ENCODE peak calls at places on chromosomes 11 and 22, in six cellular contexts. A is kidney, O is neural progenitor cell, R is suprapubic skin, B is AG04450, F is IMR-90. I is an unnamed sample.

GRCh38 chr11:7869467-7869866 is 61.6 kb downstream of the OR10A6 start:
- DNase-seq in A (no peak), O (no peak), R (no peak), B (no peak), F (no peak), I (no peak)

GRCh38 chr11:3837793-3838192 is 3.0 kb downstream of the RHOG start:
- DNase-seq in A (no peak), O (no peak), R (no peak), B (no peak), F (no peak), I (no peak)

GRCh38 chr11:71064183-71064582 is 188.2 kb downstream of the SHANK2 start:
- DNase-seq in A (no peak), O (no peak), R (no peak), B (no peak), F (no peak), I (no peak)

GRCh38 chr11:114058871-114059277 is 637 bp upstream of the ZBTB16 start:
- DNase-seq in A (no peak), O (peak; percentile 62), R (no peak), B (no peak), F (no peak), I (no peak)

GRCh38 chr22:37443977-37444376 is 16.7 kb upstream of the ELFN2 start:
- DNase-seq in A (no peak), O (no peak), R (no peak), B (no peak), F (no peak), I (no peak)

GRCh38 chr22:25027552-25027951 is 75.0 kb downstream of the KIAA1671 start:
- DNase-seq in A (no peak), O (no peak), R (no peak), B (no peak), F (no peak), I (no peak)

GRCh38 chr11:111259871-111260270 is 14.3 kb downstream of the POU2AF2 start:
- DNase-seq in A (no peak), O (no peak), R (no peak), B (no peak), F (peak; percentile 3), I (no peak)

GRCh38 chr22:40719599-40719998 is 40.3 kb downstream of the MCHR1 start:
- DNase-seq in A (no peak), O (no peak), R (no peak), B (no peak), F (no peak), I (no peak)

GRCh38 chr11:47177229-47177845 is 658 bp upstream of the ARFGAP2 start:
- DNase-seq in A (no peak), O (peak; percentile 85), R (peak; percentile 86), B (peak; percentile 45), F (peak; percentile 74), I (no peak)

GRCh38 chr22:24834845-24835570 is 29.0 kb downstream of the SGSM1 start:
- DNase-seq in A (no peak), O (peak; percentile 59), R (no peak), B (no peak), F (peak; percentile 11), I (no peak)

GRCh38 chr11:128643661-128644060 is 50.2 kb upstream of the FLI1 start:
- DNase-seq in A (no peak), O (peak; percentile 35), R (no peak), B (no peak), F (no peak), I (no peak)

GRCh38 chr11:68373189-68373809 is 60.9 kb downstream of the LRP5 start:
- DNase-seq in A (peak; percentile 83), O (no peak), R (no peak), B (peak; percentile 48), F (peak; percentile 61), I (no peak)

GRCh38 chr22:37929390-37929789 is 23.3 kb downstream of the MICALL1 start:
- DNase-seq in A (no peak), O (no peak), R (no peak), B (no peak), F (no peak), I (no peak)

GRCh38 chr22:25172153-25172552 is 27.5 kb upstream of the CRYBB3 start:
- DNase-seq in A (no peak), O (no peak), R (no peak), B (no peak), F (no peak), I (no peak)

GRCh38 chr11:65844231-65844872 is 10.6 kb downstream of the SNX32 start:
- DNase-seq in A (no peak), O (no peak), R (peak; percentile 20), B (no peak), F (no peak), I (no peak)

GRCh38 chr11:61149624-61150615 is 11.3 kb downstream of the VPS37C start:
- DNase-seq in A (peak; percentile 79), O (peak; percentile 40), R (no peak), B (peak; percentile 20), F (peak; percentile 63), I (no peak)

GRCh38 chr11:111730871-111731591 is 35.2 kb downstream of the PPP2R1B start:
- DNase-seq in A (peak; percentile 84), O (no peak), R (peak; percentile 90), B (no peak), F (no peak), I (no peak)

GRCh38 chr11:104534268-104534667 is 364.0 kb downstream of the CASP12 start:
- DNase-seq in A (no peak), O (no peak), R (no peak), B (peak; percentile 24), F (peak; percentile 89), I (no peak)

GRCh38 chr22:42895087-42895486 is 38.0 kb upstream of the ARFGAP3 start:
- DNase-seq in A (no peak), O (no peak), R (no peak), B (no peak), F (no peak), I (no peak)

GRCh38 chr11:130451261-130452019 is 3.0 kb downstream of the ADAMTS15 start:
- DNase-seq in A (no peak), O (no peak), R (no peak), B (no peak), F (peak; percentile 74), I (no peak)

GRCh38 chr11:131823772-131824171 is 453.4 kb downstream of the NTM start:
- DNase-seq in A (no peak), O (peak; percentile 50), R (no peak), B (no peak), F (no peak), I (no peak)

GRCh38 chr22:35380537-35381423 is at the start of gene HMOX1:
- DNase-seq in A (peak; percentile 97), O (peak; percentile 91), R (peak; percentile 95), B (peak; percentile 76), F (peak; percentile 85), I (peak; percentile 69)

GRCh38 chr22:38069372-38070249 is 12.4 kb downstream of the PICK1 start:
- DNase-seq in A (peak; percentile 68), O (peak; percentile 73), R (no peak), B (peak; percentile 7), F (peak; percentile 29), I (no peak)

GRCh38 chr11:20035701-20036601 is 124.3 kb downstream of the DBX1 start:
- DNase-seq in A (no peak), O (no peak), R (no peak), B (peak; percentile 74), F (peak; percentile 99), I (no peak)

GRCh38 chr11:120316880-120317688 is 8.0 kb upstream of the TLCD5 start:
- DNase-seq in A (peak; percentile 91), O (no peak), R (peak; percentile 85), B (no peak), F (peak; percentile 29), I (no peak)

GRCh38 chr11:57885298-57886035 is 123.9 kb downstream of the CTNND1 start:
- DNase-seq in A (no peak), O (peak; percentile 52), R (no peak), B (no peak), F (peak; percentile 42), I (no peak)

DNA sequence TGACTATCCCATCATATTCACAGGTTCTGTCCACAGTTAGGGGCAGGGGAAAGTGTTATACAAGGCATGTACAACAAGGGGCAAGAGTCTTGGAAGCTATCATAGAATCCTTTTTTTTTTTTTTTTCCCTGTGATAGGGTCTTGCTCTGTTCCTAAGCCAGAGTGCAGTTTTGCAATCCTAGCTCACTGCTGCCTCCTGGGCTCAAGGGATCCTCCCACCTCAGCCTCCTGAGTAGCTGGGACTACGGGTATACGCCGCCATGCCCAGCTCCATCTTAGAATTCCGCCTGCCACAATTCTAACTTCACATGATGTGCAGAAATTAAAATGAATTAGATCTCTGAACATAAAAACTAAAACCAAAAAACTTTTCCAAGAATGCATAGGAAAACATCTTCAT is 31.7 kb downstream of the ZFTA start:
- DNase-seq in A (no peak), O (no peak), R (no peak), B (no peak), F (no peak), I (no peak)
- TF ChIP-seq CTCF in A (no peak), O (no peak), R (no peak), B (no peak), F (no peak), I (no peak)

DNA sequence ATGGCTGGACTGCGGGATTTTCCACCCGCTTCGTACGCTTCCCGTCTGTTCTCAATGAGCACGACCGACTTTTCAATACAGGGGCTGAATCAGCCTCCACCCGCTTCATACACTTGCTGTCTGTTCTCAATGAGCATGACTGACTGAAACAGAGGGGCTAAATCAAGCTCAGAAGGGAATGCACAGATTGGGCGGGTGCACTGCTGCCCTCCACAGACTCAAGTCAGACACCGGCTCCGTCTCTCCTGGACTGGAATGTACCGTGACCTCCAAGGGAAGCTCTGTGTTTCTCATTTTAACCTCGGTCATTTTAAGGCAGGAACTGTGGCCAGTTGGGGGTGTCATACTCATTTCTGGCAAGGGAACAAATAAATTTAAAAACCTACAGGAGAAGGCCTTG is 48.4 kb downstream of the BRD1 start:
- DNase-seq in A (peak; percentile 16), O (no peak), R (no peak), B (no peak), F (no peak), I (no peak)
- TF ChIP-seq CTCF in A (no peak), O (no peak), R (no peak), B (no peak), F (no peak), I (no peak)

DNA sequence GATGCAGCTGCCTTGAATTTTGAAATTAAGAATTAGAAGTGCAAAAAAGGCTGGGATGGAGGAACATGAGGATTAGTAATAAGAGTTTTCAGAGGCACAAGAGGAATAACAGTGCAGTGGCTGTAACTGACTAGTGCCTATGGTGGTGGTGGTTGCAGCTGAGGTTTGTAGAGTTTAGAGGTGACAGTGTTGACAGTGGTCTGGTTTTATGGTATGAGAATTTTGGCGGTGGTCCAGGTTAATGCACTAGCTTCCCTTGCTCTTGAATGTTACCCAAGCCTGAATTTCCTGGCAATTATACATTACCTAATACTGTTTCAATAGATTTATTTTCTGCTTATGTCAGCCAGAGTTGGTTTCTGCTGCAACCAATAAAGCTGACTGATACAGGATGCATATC is 112.8 kb upstream of the C11orf87 start:
- DNase-seq in A (no peak), O (no peak), R (no peak), B (no peak), F (no peak), I (no peak)
- TF ChIP-seq CTCF in A (no peak), O (no peak), R (no peak), B (no peak), F (no peak), I (no peak)

GRCh38 chr11:88553204-88553603 is 215.7 kb upstream of the CTSC start:
- DNase-seq in A (no peak), O (no peak), R (no peak), B (no peak), F (peak; percentile 49), I (no peak)

GRCh38 chr11:88555018-88555828 is 217.7 kb upstream of the CTSC start:
- DNase-seq in A (no peak), O (no peak), R (no peak), B (peak; percentile 91), F (peak; percentile 99), I (no peak)

GRCh38 chr11:88552377-88553029 is 215.0 kb upstream of the CTSC start:
- DNase-seq in A (no peak), O (peak; percentile 73), R (no peak), B (no peak), F (peak; percentile 55), I (peak; percentile 21)

GRCh38 chr11:88555829-88556202 is 218.3 kb upstream of the CTSC start:
- DNase-seq in A (no peak), O (no peak), R (no peak), B (no peak), F (peak; percentile 36), I (no peak)
- TF ChIP-seq CTCF in A (no peak), O (no peak), R (no peak), B (no peak), F (no peak), I (no peak)

I was measured in activated B cell treated with CpG ODN at 0.5 μM for 24 hours.